ENCODE peak calls at places on chromosomes 6 and 20, in five cellular contexts. One of them, this sample, is unnamed.

GRCh38 chr20:19108181-19108580 is 104.3 kb upstream of the SLC24A3 start:
- DNase-seq in astrocyte: no peak
- DNase-seq in IMR-90: no peak
- DNase-seq in HepG2: no peak
- DNase-seq in mammary epithelial cell: no peak
- DNase-seq in this sample: no peak

GRCh38 chr6:35497571-35498406 is 910 bp upstream of the TEAD3 start:
- DNase-seq in astrocyte: peak
- DNase-seq in IMR-90: peak
- DNase-seq in HepG2: peak
- DNase-seq in mammary epithelial cell: peak
- DNase-seq in this sample: peak

GRCh38 chr6:170147832-170148708 is 142.8 kb downstream of the DLL1 start:
- DNase-seq in astrocyte: no peak
- DNase-seq in IMR-90: no peak
- DNase-seq in HepG2: no peak
- DNase-seq in mammary epithelial cell: no peak
- DNase-seq in this sample: no peak

GRCh38 chr6:31792741-31793140 is 2.8 kb downstream of the VARS1 start:
- DNase-seq in astrocyte: peak
- DNase-seq in IMR-90: peak
- DNase-seq in HepG2: no peak
- DNase-seq in mammary epithelial cell: peak
- DNase-seq in this sample: no peak

GRCh38 chr6:127606131-127606562 is 29.2 kb downstream of the C6orf58 start:
- DNase-seq in astrocyte: peak
- DNase-seq in IMR-90: peak
- DNase-seq in HepG2: peak
- DNase-seq in mammary epithelial cell: peak
- DNase-seq in this sample: peak

GRCh38 chr6:147567141-147567805 is 58.8 kb downstream of the SAMD5 start:
- DNase-seq in astrocyte: no peak
- DNase-seq in IMR-90: no peak
- DNase-seq in HepG2: no peak
- DNase-seq in mammary epithelial cell: no peak
- DNase-seq in this sample: no peak

GRCh38 chr6:165222315-165223025 is 86.9 kb downstream of the C6orf118 start:
- DNase-seq in astrocyte: no peak
- DNase-seq in IMR-90: no peak
- DNase-seq in HepG2: no peak
- DNase-seq in mammary epithelial cell: no peak
- DNase-seq in this sample: no peak

GRCh38 chr6:138538390-138539031 is 39.2 kb upstream of the NHSL1 start:
- DNase-seq in astrocyte: no peak
- DNase-seq in IMR-90: peak
- DNase-seq in HepG2: peak
- DNase-seq in mammary epithelial cell: no peak
- DNase-seq in this sample: no peak

GRCh38 chr6:134882426-134883038 is 67.4 kb downstream of the ALDH8A1 start:
- DNase-seq in astrocyte: peak
- DNase-seq in IMR-90: peak
- DNase-seq in HepG2: peak
- DNase-seq in mammary epithelial cell: peak
- DNase-seq in this sample: peak

GRCh38 chr6:81304486-81304885 is 448.0 kb downstream of the TENT5A start:
- DNase-seq in astrocyte: peak
- DNase-seq in IMR-90: no peak
- DNase-seq in HepG2: no peak
- DNase-seq in mammary epithelial cell: no peak
- DNase-seq in this sample: no peak

GRCh38 chr6:89977808-89978748 is 83.8 kb downstream of the GJA10 start:
- DNase-seq in astrocyte: peak
- DNase-seq in IMR-90: peak
- DNase-seq in HepG2: no peak
- DNase-seq in mammary epithelial cell: no peak
- DNase-seq in this sample: peak

GRCh38 chr6:73521351-73522254 is 771 bp upstream of the EEF1A1 start:
- DNase-seq in astrocyte: peak
- DNase-seq in IMR-90: peak
- DNase-seq in HepG2: peak
- DNase-seq in mammary epithelial cell: peak
- DNase-seq in this sample: peak

GRCh38 chr6:43383021-43383667 is 13.7 kb upstream of the ZNF318 start:
- DNase-seq in astrocyte: peak
- DNase-seq in IMR-90: peak
- DNase-seq in HepG2: no peak
- DNase-seq in mammary epithelial cell: peak
- DNase-seq in this sample: no peak

GRCh38 chr20:46130534-46130933 is 12.4 kb downstream of the CD40 start:
- DNase-seq in astrocyte: no peak
- DNase-seq in IMR-90: no peak
- DNase-seq in HepG2: no peak
- DNase-seq in mammary epithelial cell: no peak
- DNase-seq in this sample: no peak

GRCh38 chr6:142361345-142361744 is 59.5 kb downstream of the ADGRG6 start:
- DNase-seq in astrocyte: no peak
- DNase-seq in IMR-90: no peak
- DNase-seq in HepG2: no peak
- DNase-seq in mammary epithelial cell: no peak
- DNase-seq in this sample: no peak

GRCh38 chr6:108108374-108108773 is 33.8 kb upstream of the OSTM1 start:
- DNase-seq in astrocyte: no peak
- DNase-seq in IMR-90: no peak
- DNase-seq in HepG2: no peak
- DNase-seq in mammary epithelial cell: no peak
- DNase-seq in this sample: no peak

GRCh38 chr6:115612216-115612615 is 448.5 kb downstream of the FRK start:
- DNase-seq in astrocyte: no peak
- DNase-seq in IMR-90: no peak
- DNase-seq in HepG2: no peak
- DNase-seq in mammary epithelial cell: no peak
- DNase-seq in this sample: no peak

GRCh38 chr6:127641905-127642304 is 64.9 kb downstream of the C6orf58 start:
- DNase-seq in astrocyte: peak
- DNase-seq in IMR-90: peak
- DNase-seq in HepG2: peak
- DNase-seq in mammary epithelial cell: peak
- DNase-seq in this sample: peak

GRCh38 chr20:63529861-63530787 is 7.1 kb downstream of the PTK6 start:
- DNase-seq in astrocyte: no peak
- DNase-seq in IMR-90: no peak
- DNase-seq in HepG2: no peak
- DNase-seq in mammary epithelial cell: no peak
- DNase-seq in this sample: peak

GRCh38 chr20:19628570-19629134 is 129.4 kb upstream of the RIN2 start:
- DNase-seq in astrocyte: peak
- DNase-seq in IMR-90: peak
- DNase-seq in HepG2: peak
- DNase-seq in mammary epithelial cell: peak
- DNase-seq in this sample: peak

GRCh38 chr6:34090495-34090894 is 55.4 kb downstream of the GRM4 start:
- DNase-seq in astrocyte: no peak
- DNase-seq in IMR-90: no peak
- DNase-seq in HepG2: no peak
- DNase-seq in mammary epithelial cell: no peak
- DNase-seq in this sample: no peak

GRCh38 chr20:37396520-37397075 is 50.7 kb downstream of the SRC start:
- DNase-seq in astrocyte: no peak
- DNase-seq in IMR-90: no peak
- DNase-seq in HepG2: no peak
- DNase-seq in mammary epithelial cell: no peak
- DNase-seq in this sample: peak

GRCh38 chr6:55632953-55633352 is 54.0 kb upstream of the HMGCLL1 start:
- DNase-seq in astrocyte: peak
- DNase-seq in IMR-90: peak
- DNase-seq in HepG2: no peak
- DNase-seq in mammary epithelial cell: peak
- DNase-seq in this sample: no peak

GRCh38 chr6:6008648-6009421 is 2.1 kb upstream of the NRN1 start:
- DNase-seq in astrocyte: no peak
- DNase-seq in IMR-90: no peak
- DNase-seq in HepG2: peak
- DNase-seq in mammary epithelial cell: peak
- DNase-seq in this sample: peak

GRCh38 chr6:32845381-32845884 is 1.6 kb upstream of the PSMB8 start:
- DNase-seq in astrocyte: no peak
- DNase-seq in IMR-90: no peak
- DNase-seq in HepG2: no peak
- DNase-seq in mammary epithelial cell: no peak
- DNase-seq in this sample: no peak

GRCh38 chr6:4936681-4937041 is 67.2 kb downstream of the RPP40 start:
- DNase-seq in astrocyte: peak
- DNase-seq in IMR-90: peak
- DNase-seq in HepG2: peak
- DNase-seq in mammary epithelial cell: no peak
- DNase-seq in this sample: peak

GRCh38 chr20:17233621-17234020 is 6.8 kb downstream of the PCSK2 start:
- DNase-seq in astrocyte: no peak
- DNase-seq in IMR-90: no peak
- DNase-seq in HepG2: no peak
- DNase-seq in mammary epithelial cell: no peak
- DNase-seq in this sample: no peak

GRCh38 chr6:138428943-138429616 is 25.1 kb downstream of the HEBP2 start:
- DNase-seq in astrocyte: peak
- DNase-seq in IMR-90: peak
- DNase-seq in HepG2: peak
- DNase-seq in mammary epithelial cell: peak
- DNase-seq in this sample: peak

GRCh38 chr20:25546048-25546447 is 39.3 kb downstream of the NINL start:
- DNase-seq in astrocyte: no peak
- DNase-seq in IMR-90: no peak
- DNase-seq in HepG2: no peak
- DNase-seq in mammary epithelial cell: no peak
- DNase-seq in this sample: no peak

GRCh38 chr20:48779435-48779834 is 48.4 kb downstream of the PREX1 start:
- DNase-seq in astrocyte: no peak
- DNase-seq in IMR-90: no peak
- DNase-seq in HepG2: no peak
- DNase-seq in mammary epithelial cell: no peak
- DNase-seq in this sample: no peak

GRCh38 chr20:48783533-48784272 is 44.1 kb downstream of the PREX1 start:
- DNase-seq in astrocyte: no peak
- DNase-seq in IMR-90: peak
- DNase-seq in HepG2: no peak
- DNase-seq in mammary epithelial cell: no peak
- DNase-seq in this sample: no peak

GRCh38 chr20:48782901-48783308 is 44.9 kb downstream of the PREX1 start:
- DNase-seq in astrocyte: no peak
- DNase-seq in IMR-90: no peak
- DNase-seq in HepG2: no peak
- DNase-seq in mammary epithelial cell: no peak
- DNase-seq in this sample: no peak

GRCh38 chr20:48782073-48782472 is 45.7 kb downstream of the PREX1 start:
- DNase-seq in astrocyte: no peak
- DNase-seq in IMR-90: no peak
- DNase-seq in HepG2: no peak
- DNase-seq in mammary epithelial cell: no peak
- DNase-seq in this sample: no peak

DNA sequence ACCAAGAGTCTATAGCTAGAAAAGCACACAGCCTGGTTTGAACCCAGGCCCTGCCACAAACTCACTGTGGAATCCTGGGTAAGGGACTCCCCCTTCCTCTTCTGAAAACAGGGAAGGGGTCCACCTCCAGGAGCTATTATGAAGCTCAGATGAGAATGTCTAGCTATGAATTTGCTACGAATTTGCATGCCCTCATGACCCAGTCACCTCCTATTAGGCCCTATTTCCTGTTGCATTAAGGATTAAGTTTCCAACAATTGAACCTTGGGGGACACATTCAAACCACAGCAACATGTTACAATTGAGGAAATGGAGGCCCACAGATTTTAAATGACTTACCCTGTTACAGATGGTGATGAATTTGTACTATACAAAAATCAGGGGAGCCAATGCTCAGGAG is 46.2 kb downstream of the PREX1 start:
- DNase-seq in astrocyte: no peak
- DNase-seq in IMR-90: no peak
- DNase-seq in HepG2: no peak
- DNase-seq in mammary epithelial cell: no peak
- DNase-seq in this sample: no peak
- H2AFZ ChIP-seq in astrocyte: no peak
- H2AFZ ChIP-seq in IMR-90: no peak
- H2AFZ ChIP-seq in HepG2: no peak
- H2AFZ ChIP-seq in mammary epithelial cell: no peak
- H2AFZ ChIP-seq in this sample: no peak

GRCh38 chr6:79605061-79605460 is 26.1 kb upstream of the SH3BGRL2 start:
- DNase-seq in astrocyte: peak
- DNase-seq in IMR-90: peak
- DNase-seq in HepG2: no peak
- DNase-seq in mammary epithelial cell: peak
- DNase-seq in this sample: no peak

GRCh38 chr6:79609225-79609595 is 21.9 kb upstream of the SH3BGRL2 start:
- DNase-seq in astrocyte: no peak
- DNase-seq in IMR-90: no peak
- DNase-seq in HepG2: no peak
- DNase-seq in mammary epithelial cell: no peak
- DNase-seq in this sample: no peak

GRCh38 chr6:79608334-79609224 is 22.6 kb upstream of the SH3BGRL2 start:
- DNase-seq in astrocyte: no peak
- DNase-seq in IMR-90: no peak
- DNase-seq in HepG2: peak
- DNase-seq in mammary epithelial cell: no peak
- DNase-seq in this sample: no peak

GRCh38 chr6:79605968-79606764 is 25.0 kb upstream of the SH3BGRL2 start:
- DNase-seq in astrocyte: no peak
- DNase-seq in IMR-90: no peak
- DNase-seq in HepG2: no peak
- DNase-seq in mammary epithelial cell: no peak
- DNase-seq in this sample: no peak

GRCh38 chr6:79607000-79607399 is 24.1 kb upstream of the SH3BGRL2 start:
- DNase-seq in astrocyte: no peak
- DNase-seq in IMR-90: peak
- DNase-seq in HepG2: peak
- DNase-seq in mammary epithelial cell: no peak
- DNase-seq in this sample: no peak
- H2AFZ ChIP-seq in astrocyte: no peak
- H2AFZ ChIP-seq in IMR-90: no peak
- H2AFZ ChIP-seq in HepG2: no peak
- H2AFZ ChIP-seq in mammary epithelial cell: no peak
- H2AFZ ChIP-seq in this sample: no peak

GRCh38 chr20:31934968-31935764 is 16.7 kb downstream of the PDRG1 start:
- DNase-seq in astrocyte: no peak
- DNase-seq in IMR-90: no peak
- DNase-seq in HepG2: peak
- DNase-seq in mammary epithelial cell: no peak
- DNase-seq in this sample: peak
- H2AFZ ChIP-seq in astrocyte: no peak
- H2AFZ ChIP-seq in IMR-90: no peak
- H2AFZ ChIP-seq in HepG2: no peak
- H2AFZ ChIP-seq in mammary epithelial cell: no peak
- H2AFZ ChIP-seq in this sample: no peak

DNA sequence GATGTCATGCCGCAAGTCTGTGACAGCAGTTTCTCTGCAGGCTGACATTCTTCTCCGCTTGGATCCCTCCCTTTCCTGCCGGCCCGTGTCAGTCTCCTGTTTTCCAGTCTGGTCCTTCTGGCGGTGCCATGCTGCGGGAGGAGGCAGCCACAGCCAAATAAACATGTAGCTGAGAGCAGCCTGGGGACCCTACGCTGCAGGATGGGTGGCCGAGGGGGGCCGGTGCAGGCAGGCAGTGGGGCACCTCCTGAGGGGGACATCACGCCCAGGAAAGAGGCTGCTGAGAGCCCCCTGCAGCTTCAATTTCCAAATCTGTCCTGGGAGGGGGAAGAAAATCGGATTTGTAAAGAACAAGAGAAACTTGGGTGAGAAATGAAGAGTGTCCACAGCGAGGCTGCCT is 178.0 kb downstream of the TAF4 start:
- DNase-seq in astrocyte: no peak
- DNase-seq in IMR-90: no peak
- DNase-seq in HepG2: no peak
- DNase-seq in mammary epithelial cell: no peak
- DNase-seq in this sample: no peak
- H2AFZ ChIP-seq in astrocyte: no peak
- H2AFZ ChIP-seq in IMR-90: no peak
- H2AFZ ChIP-seq in HepG2: no peak
- H2AFZ ChIP-seq in mammary epithelial cell: no peak
- H2AFZ ChIP-seq in this sample: no peak

This sample was measured in SK-N-SH.